ENCODE peak calls at places on chromosome 1, in nine cellular contexts. X is choroid plexus epithelial cell, J is adrenal gland, C is GM23248, R is mesendoderm, Y is NB4, I is pancreas, O is AG04450, L is cardiac muscle cell. B is an unnamed sample.

GRCh38 chr1:210400043-210400840 is 71.5 kb downstream of the HHAT start:
- DNase-seq in I (peak; percentile 61), J (peak; percentile 53), L (peak; percentile 80), Y (peak; percentile 54), X (peak; percentile 80), C (peak; percentile 79), O (peak; percentile 33), R (peak; percentile 86), B (no peak)

GRCh38 chr1:49824261-49824660 is 199.5 kb downstream of the AGBL4 start:
- DNase-seq in X (no peak), I (no peak), R (no peak), L (no peak), O (no peak), Y (no peak), C (no peak), J (no peak), B (no peak)

GRCh38 chr1:33094971-33095604 is 14.1 kb downstream of the AZIN2 start:
- DNase-seq in R (peak; percentile 70), Y (peak; percentile 50), X (peak; percentile 69), O (peak; percentile 29), C (peak; percentile 69), I (no peak), L (peak; percentile 83), J (peak; percentile 61), B (peak; percentile 32)

GRCh38 chr1:82152356-82153281 is 351.9 kb downstream of the ADGRL2 start:
- DNase-seq in R (no peak), L (no peak), C (no peak), O (no peak), I (no peak), J (no peak), X (no peak), Y (no peak), B (no peak)

GRCh38 chr1:22210176-22210575 is 67.3 kb upstream of the WNT4 start:
- DNase-seq in O (no peak), C (no peak), I (peak; percentile 43), R (no peak), Y (no peak), J (no peak), X (no peak), L (no peak), B (no peak)

GRCh38 chr1:115677172-115677542 is 35.4 kb downstream of the VANGL1 start:
- DNase-seq in X (peak; percentile 35), Y (peak; percentile 37), J (no peak), L (peak; percentile 22), I (no peak), R (peak; percentile 84), C (no peak), O (no peak), B (no peak)

GRCh38 chr1:107061886-107062285 is 5.4 kb downstream of the PRMT6 start:
- DNase-seq in O (no peak), R (no peak), Y (no peak), J (no peak), X (no peak), C (no peak), L (no peak), I (no peak), B (no peak)

GRCh38 chr1:24186993-24187790 is at the start of gene IFNLR1:
- DNase-seq in L (peak; percentile 26), O (no peak), Y (no peak), J (peak; percentile 85), X (no peak), C (peak; percentile 63), I (peak; percentile 87), R (peak; percentile 72), B (no peak)

GRCh38 chr1:1366699-1367067 is 8.3 kb downstream of the AURKAIP1 start:
- DNase-seq in J (no peak), O (no peak), C (no peak), X (no peak), I (no peak), Y (no peak), L (no peak), R (no peak), B (no peak)

GRCh38 chr1:46039571-46040052 is 92.8 kb downstream of the PIK3R3 start:
- DNase-seq in J (no peak), O (no peak), C (peak; percentile 43), L (peak; percentile 82), Y (peak; percentile 49), I (no peak), X (peak; percentile 66), R (no peak), B (peak; percentile 28)

GRCh38 chr1:211923065-211923464 is 92.5 kb upstream of the LPGAT1 start:
- DNase-seq in L (no peak), X (no peak), Y (no peak), I (no peak), C (no peak), R (no peak), O (no peak), J (no peak), B (no peak)

GRCh38 chr1:54887665-54888071 is 673 bp upstream of the DHCR24 start:
- DNase-seq in J (peak; percentile 58), R (peak; percentile 65), Y (peak; percentile 61), L (peak; percentile 49), X (no peak), O (no peak), I (no peak), C (peak; percentile 50), B (no peak)

GRCh38 chr1:54886724-54887664 is at the start of gene DHCR24:
- DNase-seq in J (peak; percentile 90), L (peak; percentile 86), R (peak; percentile 92), O (no peak), X (peak; percentile 83), C (peak; percentile 92), Y (peak; percentile 91), I (peak; percentile 94), B (peak; percentile 49)

GRCh38 chr1:54885863-54886723 is 902 bp downstream of the DHCR24 start:
- DNase-seq in X (no peak), R (peak; percentile 82), L (no peak), I (no peak), J (no peak), Y (no peak), C (peak; percentile 43), O (no peak), B (no peak)

GRCh38 chr1:54889132-54889725 is 2.2 kb upstream of the DHCR24 start:
- DNase-seq in J (no peak), O (no peak), C (no peak), R (no peak), Y (no peak), I (no peak), L (no peak), X (no peak), B (no peak)

GRCh38 chr1:54888080-54888733 is 1.2 kb upstream of the DHCR24 start:
- DNase-seq in X (peak; percentile 27), Y (no peak), O (no peak), J (no peak), C (no peak), L (no peak), R (peak; percentile 61), I (no peak), B (no peak)
- H3K4me3 ChIP-seq in X (no peak overlapping the region), Y (peak overlapping the region; percentile 66), O (no peak overlapping the region), J (no peak overlapping the region), C (no peak overlapping the region), L (no peak overlapping the region), R (no peak overlapping the region), I (no peak overlapping the region), B (peak overlapping the region; percentile 69)

GRCh38 chr1:237033061-237033460 is 8.9 kb upstream of the RYR2 start:
- DNase-seq in L (no peak), O (no peak), C (no peak), J (no peak), X (no peak), R (no peak), Y (no peak), I (no peak), B (no peak)
- H3K4me3 ChIP-seq in L (no peak overlapping the region), O (no peak overlapping the region), C (no peak overlapping the region), J (no peak overlapping the region), X (no peak overlapping the region), R (no peak overlapping the region), Y (no peak overlapping the region), I (no peak overlapping the region), B (no peak overlapping the region)

DNA sequence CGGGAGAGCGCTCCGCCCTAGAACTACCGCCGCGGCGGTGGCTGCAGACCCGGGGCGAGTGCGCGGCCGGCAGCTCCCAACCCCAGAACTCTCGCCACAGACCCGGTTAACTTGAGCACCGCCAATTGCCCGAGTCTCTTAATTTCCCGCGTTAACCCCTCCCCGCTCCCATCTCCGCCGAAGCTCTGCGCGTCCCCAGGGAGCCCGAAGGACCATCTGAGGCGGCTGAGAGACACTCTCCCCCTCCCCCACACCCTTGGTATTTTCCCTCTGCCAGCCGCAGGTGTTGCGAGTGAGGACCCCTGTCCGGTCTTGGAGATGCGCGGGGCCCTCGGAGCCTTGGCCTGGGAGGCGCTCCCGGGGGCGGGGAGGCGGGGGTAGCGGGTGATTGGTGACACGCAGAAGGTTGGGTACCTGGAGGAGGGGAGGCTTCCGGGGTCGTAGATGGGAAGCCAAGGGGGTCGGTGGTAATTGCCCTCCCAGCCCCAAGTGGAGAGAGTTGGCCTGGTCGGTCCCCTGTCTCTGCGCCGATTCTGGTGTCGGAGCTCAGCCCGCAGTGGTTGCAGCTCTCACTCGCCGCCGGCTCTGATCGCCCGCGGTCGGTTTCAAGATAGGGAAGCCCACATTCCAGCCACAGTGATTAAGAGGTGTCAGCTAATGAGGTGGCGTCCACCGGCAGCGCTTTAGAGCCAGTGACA is 858 bp upstream of the SUSD4 start:
- DNase-seq in L (no peak), O (no peak), Y (peak; percentile 12), I (peak; percentile 63), X (no peak), C (no peak), J (no peak), R (peak; percentile 80), B (no peak)
- H3K4me3 ChIP-seq in L (peak overlapping the region; percentile 60), O (no peak overlapping the region), Y (no peak overlapping the region), I (peak overlapping the region; percentile 31), X (no peak overlapping the region), C (peak overlapping the region; percentile 59), J (no peak overlapping the region), R (no peak overlapping the region), B (no peak overlapping the region)

GRCh38 chr1:3294450-3294849 is 160.0 kb upstream of the ARHGEF16 start:
- DNase-seq in C (no peak), R (no peak), I (no peak), X (no peak), L (no peak), J (no peak), Y (no peak), O (no peak), B (no peak)
- H3K4me3 ChIP-seq in C (no peak overlapping the region), R (no peak overlapping the region), I (no peak overlapping the region), X (no peak overlapping the region), L (no peak overlapping the region), J (no peak overlapping the region), Y (no peak overlapping the region), O (no peak overlapping the region), B (no peak overlapping the region)

GRCh38 chr1:246690100-246690499 is 34.1 kb upstream of the SCCPDH start:
- DNase-seq in J (no peak), L (no peak), I (no peak), Y (no peak), R (no peak), O (no peak), X (no peak), C (no peak), B (no peak)
- H3K4me3 ChIP-seq in J (no peak overlapping the region), L (no peak overlapping the region), I (peak overlapping the region; percentile 29), Y (no peak overlapping the region), R (no peak overlapping the region), O (no peak overlapping the region), X (no peak overlapping the region), C (peak overlapping the region; percentile 66), B (peak overlapping the region; percentile 43)